ENCODE peak calls at places on chromosomes 5 and 9, in eight cellular contexts. One of them, this sample, is unnamed.
A peak's percentile ranks its signal among the peaks of the same experiment; 100 is the strongest.

GRCh38 chr9:14203366-14204056 is 110.4 kb downstream of the NFIB start:
- DNase-seq in AG04450: no peak
- DNase-seq in GM12865: no peak
- DNase-seq in colonic mucosa: peak; percentile 81
- DNase-seq in GM23248: peak; percentile 37
- DNase-seq in mammary epithelial cell: no peak
- DNase-seq in suprapubic skin: no peak
- DNase-seq in fibroblast of the aortic adventitia: peak; percentile 69
- DNase-seq in this sample: peak; percentile 48

GRCh38 chr5:129905467-129906176 is 1.4 kb downstream of the CHSY3 start:
- DNase-seq in suprapubic skin: no peak
- DNase-seq in colonic mucosa: peak; percentile 19
- DNase-seq in fibroblast of the aortic adventitia: no peak
- DNase-seq in GM23248: peak; percentile 40
- DNase-seq in GM12865: peak; percentile 9
- DNase-seq in AG04450: no peak
- DNase-seq in mammary epithelial cell: peak; percentile 27
- DNase-seq in this sample: peak; percentile 24

GRCh38 chr5:141528401-141528984 is 39.6 kb downstream of the PCDHGC5 start:
- DNase-seq in mammary epithelial cell: no peak
- DNase-seq in AG04450: no peak
- DNase-seq in GM23248: peak; percentile 82
- DNase-seq in fibroblast of the aortic adventitia: peak; percentile 79
- DNase-seq in colonic mucosa: peak; percentile 22
- DNase-seq in suprapubic skin: no peak
- DNase-seq in GM12865: no peak
- DNase-seq in this sample: no peak

GRCh38 chr9:3467593-3468219 is 58.1 kb downstream of the RFX3 start:
- DNase-seq in mammary epithelial cell: peak; percentile 58
- DNase-seq in colonic mucosa: peak; percentile 45
- DNase-seq in GM12865: peak; percentile 83
- DNase-seq in AG04450: peak; percentile 34
- DNase-seq in suprapubic skin: no peak
- DNase-seq in fibroblast of the aortic adventitia: peak; percentile 69
- DNase-seq in GM23248: peak; percentile 88
- DNase-seq in this sample: peak; percentile 73

GRCh38 chr5:145204741-145205140 is 630.4 kb downstream of the PRELID2 start:
- DNase-seq in GM23248: no peak
- DNase-seq in GM12865: no peak
- DNase-seq in mammary epithelial cell: no peak
- DNase-seq in AG04450: no peak
- DNase-seq in colonic mucosa: no peak
- DNase-seq in fibroblast of the aortic adventitia: no peak
- DNase-seq in suprapubic skin: no peak
- DNase-seq in this sample: no peak

GRCh38 chr5:79200573-79201183 is 35.3 kb upstream of the JMY start:
- DNase-seq in suprapubic skin: no peak
- DNase-seq in fibroblast of the aortic adventitia: peak; percentile 35
- DNase-seq in colonic mucosa: no peak
- DNase-seq in GM12865: peak; percentile 44
- DNase-seq in AG04450: no peak
- DNase-seq in mammary epithelial cell: no peak
- DNase-seq in GM23248: peak; percentile 29
- DNase-seq in this sample: no peak

GRCh38 chr5:102532126-102532525 is 33.3 kb upstream of the SLCO6A1 start:
- DNase-seq in AG04450: no peak
- DNase-seq in colonic mucosa: no peak
- DNase-seq in fibroblast of the aortic adventitia: peak; percentile 88
- DNase-seq in GM12865: no peak
- DNase-seq in mammary epithelial cell: no peak
- DNase-seq in suprapubic skin: no peak
- DNase-seq in GM23248: peak; percentile 15
- DNase-seq in this sample: peak; percentile 60

GRCh38 chr5:10288600-10289213 is 19.0 kb downstream of the CMBL start:
- DNase-seq in GM23248: no peak
- DNase-seq in colonic mucosa: peak; percentile 94
- DNase-seq in GM12865: peak; percentile 81
- DNase-seq in suprapubic skin: peak; percentile 86
- DNase-seq in AG04450: no peak
- DNase-seq in fibroblast of the aortic adventitia: no peak
- DNase-seq in mammary epithelial cell: peak; percentile 45
- DNase-seq in this sample: no peak

GRCh38 chr5:37889612-37890317 is 49.9 kb upstream of the GDNF start:
- DNase-seq in GM12865: no peak
- DNase-seq in suprapubic skin: no peak
- DNase-seq in colonic mucosa: no peak
- DNase-seq in mammary epithelial cell: peak; percentile 99
- DNase-seq in AG04450: peak; percentile 64
- DNase-seq in fibroblast of the aortic adventitia: peak; percentile 63
- DNase-seq in GM23248: peak; percentile 91
- DNase-seq in this sample: peak; percentile 84

GRCh38 chr5:11878846-11879245 is 25.4 kb downstream of the CTNND2 start:
- DNase-seq in suprapubic skin: no peak
- DNase-seq in GM12865: no peak
- DNase-seq in fibroblast of the aortic adventitia: no peak
- DNase-seq in mammary epithelial cell: no peak
- DNase-seq in colonic mucosa: no peak
- DNase-seq in AG04450: no peak
- DNase-seq in GM23248: no peak
- DNase-seq in this sample: no peak

GRCh38 chr9:105141448-105142101 is 102.9 kb upstream of the SLC44A1 start:
- DNase-seq in suprapubic skin: no peak
- DNase-seq in fibroblast of the aortic adventitia: no peak
- DNase-seq in GM23248: no peak
- DNase-seq in colonic mucosa: no peak
- DNase-seq in AG04450: no peak
- DNase-seq in mammary epithelial cell: no peak
- DNase-seq in GM12865: peak; percentile 63
- DNase-seq in this sample: no peak

GRCh38 chr5:141867651-141868050 is 10.6 kb downstream of the PCDH1 start:
- DNase-seq in colonic mucosa: peak; percentile 44
- DNase-seq in suprapubic skin: no peak
- DNase-seq in mammary epithelial cell: no peak
- DNase-seq in AG04450: no peak
- DNase-seq in GM23248: no peak
- DNase-seq in fibroblast of the aortic adventitia: no peak
- DNase-seq in GM12865: no peak
- DNase-seq in this sample: no peak

GRCh38 chr5:124418390-124418789 is 328.0 kb downstream of the ZNF608 start:
- DNase-seq in suprapubic skin: no peak
- DNase-seq in mammary epithelial cell: no peak
- DNase-seq in GM23248: no peak
- DNase-seq in AG04450: no peak
- DNase-seq in colonic mucosa: no peak
- DNase-seq in GM12865: no peak
- DNase-seq in fibroblast of the aortic adventitia: no peak
- DNase-seq in this sample: no peak

GRCh38 chr5:1718669-1719068 is 81.0 kb downstream of the MRPL36 start:
- DNase-seq in AG04450: no peak
- DNase-seq in fibroblast of the aortic adventitia: no peak
- DNase-seq in GM23248: peak; percentile 19
- DNase-seq in mammary epithelial cell: no peak
- DNase-seq in GM12865: no peak
- DNase-seq in colonic mucosa: no peak
- DNase-seq in suprapubic skin: no peak
- DNase-seq in this sample: no peak

GRCh38 chr9:118209343-118209742 is 505.1 kb downstream of the TLR4 start:
- DNase-seq in AG04450: no peak
- DNase-seq in GM12865: no peak
- DNase-seq in colonic mucosa: no peak
- DNase-seq in mammary epithelial cell: no peak
- DNase-seq in GM23248: no peak
- DNase-seq in suprapubic skin: no peak
- DNase-seq in fibroblast of the aortic adventitia: no peak
- DNase-seq in this sample: no peak

GRCh38 chr5:168713051-168713450 is 133.9 kb upstream of the PANK3 start:
- DNase-seq in mammary epithelial cell: no peak
- DNase-seq in AG04450: no peak
- DNase-seq in GM23248: peak; percentile 4
- DNase-seq in colonic mucosa: no peak
- DNase-seq in fibroblast of the aortic adventitia: no peak
- DNase-seq in suprapubic skin: no peak
- DNase-seq in GM12865: no peak
- DNase-seq in this sample: no peak

GRCh38 chr9:31588010-31588409 is 796.4 kb upstream of the ACO1 start:
- DNase-seq in colonic mucosa: no peak
- DNase-seq in suprapubic skin: no peak
- DNase-seq in GM12865: no peak
- DNase-seq in GM23248: no peak
- DNase-seq in mammary epithelial cell: no peak
- DNase-seq in AG04450: no peak
- DNase-seq in fibroblast of the aortic adventitia: no peak
- DNase-seq in this sample: no peak

GRCh38 chr9:7298123-7298522 is 501.5 kb downstream of the DMAC1 start:
- DNase-seq in GM12865: peak; percentile 89
- DNase-seq in AG04450: no peak
- DNase-seq in suprapubic skin: no peak
- DNase-seq in fibroblast of the aortic adventitia: no peak
- DNase-seq in mammary epithelial cell: no peak
- DNase-seq in colonic mucosa: no peak
- DNase-seq in GM23248: no peak
- DNase-seq in this sample: no peak

GRCh38 chr9:99120256-99120655 is 15.3 kb downstream of the TGFBR1 start:
- DNase-seq in AG04450: no peak
- DNase-seq in GM23248: no peak
- DNase-seq in GM12865: no peak
- DNase-seq in colonic mucosa: no peak
- DNase-seq in fibroblast of the aortic adventitia: no peak
- DNase-seq in mammary epithelial cell: no peak
- DNase-seq in suprapubic skin: no peak
- DNase-seq in this sample: no peak

GRCh38 chr9:99115947-99116543 is 11.1 kb downstream of the TGFBR1 start:
- DNase-seq in GM12865: no peak
- DNase-seq in fibroblast of the aortic adventitia: no peak
- DNase-seq in suprapubic skin: no peak
- DNase-seq in colonic mucosa: no peak
- DNase-seq in mammary epithelial cell: peak; percentile 46
- DNase-seq in GM23248: no peak
- DNase-seq in AG04450: no peak
- DNase-seq in this sample: no peak

GRCh38 chr9:99121604-99122003 is 16.7 kb downstream of the TGFBR1 start:
- DNase-seq in colonic mucosa: no peak
- DNase-seq in suprapubic skin: no peak
- DNase-seq in GM23248: no peak
- DNase-seq in GM12865: no peak
- DNase-seq in mammary epithelial cell: peak; percentile 63
- DNase-seq in fibroblast of the aortic adventitia: no peak
- DNase-seq in AG04450: no peak
- DNase-seq in this sample: no peak

GRCh38 chr9:99114846-99115500 is 10.1 kb downstream of the TGFBR1 start:
- DNase-seq in colonic mucosa: no peak
- DNase-seq in suprapubic skin: no peak
- DNase-seq in mammary epithelial cell: no peak
- DNase-seq in GM23248: no peak
- DNase-seq in GM12865: no peak
- DNase-seq in fibroblast of the aortic adventitia: no peak
- DNase-seq in AG04450: no peak
- DNase-seq in this sample: no peak

DNA sequence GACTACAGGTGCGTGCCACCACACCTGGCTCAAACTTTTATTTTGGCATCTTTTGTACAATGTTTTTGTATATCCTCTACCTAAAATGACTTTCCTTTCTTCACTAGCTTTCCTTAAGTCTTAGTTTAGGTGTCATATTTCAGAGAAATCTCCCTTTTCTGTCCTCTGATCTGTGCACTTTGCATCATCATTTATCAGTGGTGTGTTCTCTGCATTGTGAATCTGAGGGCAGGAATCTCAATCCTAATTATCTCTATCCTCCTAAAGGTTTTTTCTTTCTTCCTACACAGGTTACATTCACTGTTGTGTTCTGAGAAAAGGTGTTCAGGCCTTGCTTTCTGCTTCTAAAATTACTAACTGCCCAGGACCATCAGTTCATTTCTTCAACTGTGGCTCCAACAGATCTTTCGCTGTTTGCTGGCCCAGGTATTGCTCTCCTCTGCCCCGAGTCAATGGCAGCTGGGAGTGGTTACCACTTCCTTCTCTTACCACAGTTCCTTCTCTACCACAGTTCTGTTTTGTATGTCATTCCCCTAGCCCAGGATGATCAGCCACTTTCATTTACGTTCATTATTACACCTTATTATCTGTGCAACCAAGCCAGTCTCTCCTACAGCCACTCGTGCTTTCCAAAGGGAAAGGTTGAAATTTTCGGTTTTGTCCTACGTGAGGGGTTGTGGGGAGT is 14.0 kb downstream of the TGFBR1 start:
- DNase-seq in AG04450: no peak
- DNase-seq in suprapubic skin: no peak
- DNase-seq in mammary epithelial cell: no peak
- DNase-seq in GM23248: no peak
- DNase-seq in GM12865: peak; percentile 80
- DNase-seq in colonic mucosa: no peak
- DNase-seq in fibroblast of the aortic adventitia: no peak
- DNase-seq in this sample: no peak
- H3K4me3 ChIP-seq in AG04450: no peak overlapping the region
- H3K4me3 ChIP-seq in suprapubic skin: no peak overlapping the region
- H3K4me3 ChIP-seq in mammary epithelial cell: no peak overlapping the region
- H3K4me3 ChIP-seq in GM23248: no peak overlapping the region
- H3K4me3 ChIP-seq in GM12865: peak overlapping the region; percentile 27
- H3K4me3 ChIP-seq in colonic mucosa: no peak overlapping the region
- H3K4me3 ChIP-seq in fibroblast of the aortic adventitia: no peak overlapping the region
- H3K4me3 ChIP-seq in this sample: no peak overlapping the region

DNA sequence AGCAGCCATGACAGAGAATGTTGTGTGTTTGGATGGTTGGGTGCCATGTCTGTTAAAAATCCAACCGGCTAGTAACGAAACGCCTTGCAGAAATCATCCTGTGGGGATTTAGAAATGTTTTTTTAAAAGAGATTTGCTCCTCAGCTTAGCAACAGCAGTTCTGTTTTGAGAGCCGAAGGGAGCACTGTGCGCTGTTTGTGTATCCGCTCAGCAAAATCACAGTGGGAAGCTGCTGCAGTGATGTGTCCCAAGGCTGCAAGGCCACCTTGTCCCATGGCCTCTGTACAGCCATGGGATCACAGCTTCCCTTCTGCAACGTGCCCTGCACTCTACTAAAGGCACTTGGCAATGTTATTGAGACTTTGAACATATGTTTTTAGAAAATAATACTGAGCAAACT is 40.9 kb downstream of the TRIO start:
- DNase-seq in GM23248: no peak
- DNase-seq in AG04450: no peak
- DNase-seq in fibroblast of the aortic adventitia: no peak
- DNase-seq in suprapubic skin: no peak
- DNase-seq in colonic mucosa: no peak
- DNase-seq in mammary epithelial cell: no peak
- DNase-seq in GM12865: no peak
- DNase-seq in this sample: peak; percentile 56
- H3K4me3 ChIP-seq in GM23248: peak overlapping the region; percentile 50
- H3K4me3 ChIP-seq in AG04450: peak overlapping the region; percentile 18
- H3K4me3 ChIP-seq in fibroblast of the aortic adventitia: peak overlapping the region; percentile 49
- H3K4me3 ChIP-seq in suprapubic skin: no peak overlapping the region
- H3K4me3 ChIP-seq in colonic mucosa: no peak overlapping the region
- H3K4me3 ChIP-seq in mammary epithelial cell: no peak overlapping the region
- H3K4me3 ChIP-seq in GM12865: no peak overlapping the region
- H3K4me3 ChIP-seq in this sample: no peak overlapping the region

GRCh38 chr9:21872696-21873095 is 70.3 kb downstream of the MTAP start:
- DNase-seq in GM23248: no peak
- DNase-seq in colonic mucosa: no peak
- DNase-seq in GM12865: no peak
- DNase-seq in mammary epithelial cell: no peak
- DNase-seq in suprapubic skin: no peak
- DNase-seq in fibroblast of the aortic adventitia: no peak
- DNase-seq in AG04450: no peak
- DNase-seq in this sample: no peak
- H3K4me3 ChIP-seq in GM23248: no peak overlapping the region
- H3K4me3 ChIP-seq in colonic mucosa: no peak overlapping the region
- H3K4me3 ChIP-seq in GM12865: no peak overlapping the region
- H3K4me3 ChIP-seq in mammary epithelial cell: no peak overlapping the region
- H3K4me3 ChIP-seq in suprapubic skin: no peak overlapping the region
- H3K4me3 ChIP-seq in fibroblast of the aortic adventitia: no peak overlapping the region
- H3K4me3 ChIP-seq in AG04450: no peak overlapping the region
- H3K4me3 ChIP-seq in this sample: no peak overlapping the region

GRCh38 chr5:18037718-18038117 is 403.5 kb downstream of the TAF11L14 start:
- DNase-seq in colonic mucosa: no peak
- DNase-seq in suprapubic skin: no peak
- DNase-seq in AG04450: no peak
- DNase-seq in mammary epithelial cell: peak; percentile 36
- DNase-seq in fibroblast of the aortic adventitia: no peak
- DNase-seq in GM12865: no peak
- DNase-seq in GM23248: no peak
- DNase-seq in this sample: no peak
- H3K4me3 ChIP-seq in colonic mucosa: no peak overlapping the region
- H3K4me3 ChIP-seq in suprapubic skin: no peak overlapping the region
- H3K4me3 ChIP-seq in AG04450: no peak overlapping the region
- H3K4me3 ChIP-seq in mammary epithelial cell: no peak overlapping the region
- H3K4me3 ChIP-seq in fibroblast of the aortic adventitia: no peak overlapping the region
- H3K4me3 ChIP-seq in GM12865: no peak overlapping the region
- H3K4me3 ChIP-seq in GM23248: no peak overlapping the region
- H3K4me3 ChIP-seq in this sample: no peak overlapping the region